ENCODE peak calls at places on chromosomes 5 and 9, in six cellular contexts. One of them, this sample, is unnamed. For H3K9me2, the result is how much of the 10 kb centered on the place peaks cover.

GRCh38 chr5:40578501-40579451 is 100.9 kb upstream of the PTGER4 start:
- DNase-seq in GM23248: peak
- DNase-seq in MM.1S: peak
- DNase-seq in SK-N-SH: no peak
- DNase-seq in HCT116: no peak
- DNase-seq in PC-3: peak
- DNase-seq in this sample: no peak

GRCh38 chr5:156386976-156387375 is 60.0 kb downstream of the SGCD start:
- DNase-seq in GM23248: no peak
- DNase-seq in MM.1S: no peak
- DNase-seq in SK-N-SH: no peak
- DNase-seq in HCT116: no peak
- DNase-seq in PC-3: no peak
- DNase-seq in this sample: no peak

GRCh38 chr5:148626986-148627385 is 27.3 kb downstream of the HTR4 start:
- DNase-seq in GM23248: no peak
- DNase-seq in MM.1S: no peak
- DNase-seq in SK-N-SH: no peak
- DNase-seq in HCT116: no peak
- DNase-seq in PC-3: no peak
- DNase-seq in this sample: no peak

GRCh38 chr9:99147177-99147576 is 42.3 kb downstream of the TGFBR1 start:
- DNase-seq in GM23248: no peak
- DNase-seq in MM.1S: no peak
- DNase-seq in SK-N-SH: no peak
- DNase-seq in HCT116: no peak
- DNase-seq in PC-3: no peak
- DNase-seq in this sample: no peak

GRCh38 chr5:151903243-151903653 is 21.4 kb downstream of the GLRA1 start:
- DNase-seq in GM23248: no peak
- DNase-seq in MM.1S: no peak
- DNase-seq in SK-N-SH: no peak
- DNase-seq in HCT116: no peak
- DNase-seq in PC-3: no peak
- DNase-seq in this sample: no peak

GRCh38 chr5:136467632-136468031 is 102.3 kb upstream of the TRPC7 start:
- DNase-seq in GM23248: no peak
- DNase-seq in MM.1S: no peak
- DNase-seq in SK-N-SH: no peak
- DNase-seq in HCT116: no peak
- DNase-seq in PC-3: no peak
- DNase-seq in this sample: no peak

GRCh38 chr5:66646570-66646969 is 50.4 kb downstream of the MAST4 start:
- DNase-seq in GM23248: peak
- DNase-seq in MM.1S: no peak
- DNase-seq in SK-N-SH: peak
- DNase-seq in HCT116: no peak
- DNase-seq in PC-3: no peak
- DNase-seq in this sample: no peak

GRCh38 chr9:32500768-32501167 is 25.2 kb downstream of the RIGI start:
- DNase-seq in GM23248: peak
- DNase-seq in MM.1S: no peak
- DNase-seq in SK-N-SH: no peak
- DNase-seq in HCT116: no peak
- DNase-seq in PC-3: peak
- DNase-seq in this sample: no peak

GRCh38 chr5:103060414-103060954 is 59.5 kb downstream of the GIN1 start:
- DNase-seq in GM23248: no peak
- DNase-seq in MM.1S: no peak
- DNase-seq in SK-N-SH: no peak
- DNase-seq in HCT116: no peak
- DNase-seq in PC-3: peak
- DNase-seq in this sample: no peak

GRCh38 chr5:31889131-31889561 is 250.2 kb downstream of the PDZD2 start:
- DNase-seq in GM23248: no peak
- DNase-seq in MM.1S: no peak
- DNase-seq in SK-N-SH: no peak
- DNase-seq in HCT116: no peak
- DNase-seq in PC-3: no peak
- DNase-seq in this sample: no peak

GRCh38 chr5:179509239-179509638 is 41.1 kb upstream of the RUFY1 start:
- DNase-seq in GM23248: no peak
- DNase-seq in MM.1S: no peak
- DNase-seq in SK-N-SH: no peak
- DNase-seq in HCT116: no peak
- DNase-seq in PC-3: no peak
- DNase-seq in this sample: peak

GRCh38 chr5:148858106-148858505 is 31.7 kb downstream of the ADRB2 start:
- DNase-seq in GM23248: peak
- DNase-seq in MM.1S: no peak
- DNase-seq in SK-N-SH: no peak
- DNase-seq in HCT116: no peak
- DNase-seq in PC-3: no peak
- DNase-seq in this sample: no peak

GRCh38 chr5:67032921-67033664 is 163.5 kb downstream of the CD180 start:
- DNase-seq in GM23248: peak
- DNase-seq in MM.1S: no peak
- DNase-seq in SK-N-SH: no peak
- DNase-seq in HCT116: no peak
- DNase-seq in PC-3: no peak
- DNase-seq in this sample: peak

GRCh38 chr9:92100237-92100911 is 14.8 kb downstream of the SPTLC1 start:
- DNase-seq in GM23248: peak
- DNase-seq in MM.1S: no peak
- DNase-seq in SK-N-SH: no peak
- DNase-seq in HCT116: peak
- DNase-seq in PC-3: peak
- DNase-seq in this sample: no peak

GRCh38 chr5:73853091-73853490 is 227.1 kb downstream of the ARHGEF28 start:
- DNase-seq in GM23248: peak
- DNase-seq in MM.1S: peak
- DNase-seq in SK-N-SH: no peak
- DNase-seq in HCT116: no peak
- DNase-seq in PC-3: peak
- DNase-seq in this sample: no peak

GRCh38 chr9:123445981-123446610 is 90.1 kb downstream of the CRB2 start:
- DNase-seq in GM23248: peak
- DNase-seq in MM.1S: no peak
- DNase-seq in SK-N-SH: no peak
- DNase-seq in HCT116: peak
- DNase-seq in PC-3: no peak
- DNase-seq in this sample: no peak

GRCh38 chr9:92664394-92665152 is 5.4 kb downstream of the IPPK start:
- DNase-seq in GM23248: peak
- DNase-seq in MM.1S: no peak
- DNase-seq in SK-N-SH: no peak
- DNase-seq in HCT116: no peak
- DNase-seq in PC-3: no peak
- DNase-seq in this sample: no peak

GRCh38 chr9:99778308-99778707 is 43.4 kb upstream of the NR4A3 start:
- DNase-seq in GM23248: peak
- DNase-seq in MM.1S: no peak
- DNase-seq in SK-N-SH: no peak
- DNase-seq in HCT116: peak
- DNase-seq in PC-3: peak
- DNase-seq in this sample: no peak

GRCh38 chr5:130795037-130795436 is 370.0 kb downstream of the HINT1 start:
- DNase-seq in GM23248: no peak
- DNase-seq in MM.1S: no peak
- DNase-seq in SK-N-SH: no peak
- DNase-seq in HCT116: no peak
- DNase-seq in PC-3: peak
- DNase-seq in this sample: no peak

GRCh38 chr5:101425345-101425744 is 522.3 kb upstream of the ST8SIA4 start:
- DNase-seq in GM23248: peak
- DNase-seq in MM.1S: no peak
- DNase-seq in SK-N-SH: no peak
- DNase-seq in HCT116: no peak
- DNase-seq in PC-3: no peak
- DNase-seq in this sample: no peak

GRCh38 chr5:144194148-144194547 is 23.5 kb downstream of the KCTD16 start:
- DNase-seq in GM23248: no peak
- DNase-seq in MM.1S: no peak
- DNase-seq in SK-N-SH: no peak
- DNase-seq in HCT116: no peak
- DNase-seq in PC-3: no peak
- DNase-seq in this sample: no peak

GRCh38 chr5:144187699-144188294 is 17.1 kb downstream of the KCTD16 start:
- DNase-seq in GM23248: peak
- DNase-seq in MM.1S: peak
- DNase-seq in SK-N-SH: peak
- DNase-seq in HCT116: no peak
- DNase-seq in PC-3: peak
- DNase-seq in this sample: peak

GRCh38 chr5:144191998-144192397 is 21.3 kb downstream of the KCTD16 start:
- DNase-seq in GM23248: peak
- DNase-seq in MM.1S: peak
- DNase-seq in SK-N-SH: no peak
- DNase-seq in HCT116: peak
- DNase-seq in PC-3: peak
- DNase-seq in this sample: peak

GRCh38 chr5:144189800-144190429 is 19.2 kb downstream of the KCTD16 start:
- DNase-seq in GM23248: peak
- DNase-seq in MM.1S: peak
- DNase-seq in SK-N-SH: peak
- DNase-seq in HCT116: no peak
- DNase-seq in PC-3: peak
- DNase-seq in this sample: no peak

DNA sequence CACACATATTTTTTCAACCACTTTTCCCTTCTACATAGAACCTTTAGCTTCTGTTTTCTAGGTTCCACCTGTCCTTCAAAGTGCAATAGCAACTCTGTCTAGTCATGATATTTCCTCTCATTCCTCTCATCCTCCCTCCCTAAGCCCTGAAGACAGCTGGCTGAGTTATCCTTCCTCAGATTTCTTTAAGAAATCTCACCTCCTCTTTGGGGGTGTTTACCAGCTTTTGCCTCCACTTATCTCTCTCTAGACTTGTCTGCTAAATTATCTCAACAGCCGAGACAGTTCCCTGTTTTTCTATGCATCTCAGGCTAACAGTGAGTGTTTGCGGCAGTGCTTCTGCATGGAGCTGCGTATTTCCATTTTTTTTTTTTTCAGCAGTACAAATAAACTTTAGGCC is 20.8 kb downstream of the KCTD16 start:
- DNase-seq in GM23248: no peak
- DNase-seq in MM.1S: no peak
- DNase-seq in SK-N-SH: no peak
- DNase-seq in HCT116: no peak
- DNase-seq in PC-3: no peak
- DNase-seq in this sample: peak
- H2AFZ ChIP-seq in GM23248: peak
- H2AFZ ChIP-seq in MM.1S: peak
- H2AFZ ChIP-seq in SK-N-SH: no peak
- H2AFZ ChIP-seq in HCT116: no peak
- H2AFZ ChIP-seq in PC-3: no peak
- H2AFZ ChIP-seq in this sample: peak

DNA sequence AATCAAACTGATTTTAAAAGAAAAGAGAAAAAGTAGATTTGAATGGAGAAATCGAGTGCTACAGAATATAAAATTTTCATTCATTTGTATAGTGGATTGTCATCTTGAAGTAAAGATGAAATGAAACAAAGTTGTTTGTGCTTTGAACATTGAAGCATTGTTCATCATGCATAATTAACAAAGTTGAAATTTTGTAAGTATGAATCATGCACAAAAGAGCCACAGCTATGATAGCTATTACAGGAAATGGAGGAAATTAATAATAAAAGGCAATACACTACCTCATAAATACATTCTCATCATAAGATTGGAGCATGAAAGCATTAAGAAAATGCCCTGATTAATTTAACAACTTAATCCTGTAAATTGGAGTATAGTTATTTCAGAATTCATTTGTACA is 153.4 kb upstream of the TLX3 start:
- DNase-seq in GM23248: peak
- DNase-seq in MM.1S: no peak
- DNase-seq in SK-N-SH: no peak
- DNase-seq in HCT116: no peak
- DNase-seq in PC-3: peak
- DNase-seq in this sample: no peak
- H3K9ac ChIP-seq in GM23248: no peak
- H3K9ac ChIP-seq in MM.1S: no peak
- H3K9ac ChIP-seq in SK-N-SH: no peak
- H3K9ac ChIP-seq in HCT116: no peak
- H3K9ac ChIP-seq in PC-3: no peak
- H3K9ac ChIP-seq in this sample: no peak

DNA sequence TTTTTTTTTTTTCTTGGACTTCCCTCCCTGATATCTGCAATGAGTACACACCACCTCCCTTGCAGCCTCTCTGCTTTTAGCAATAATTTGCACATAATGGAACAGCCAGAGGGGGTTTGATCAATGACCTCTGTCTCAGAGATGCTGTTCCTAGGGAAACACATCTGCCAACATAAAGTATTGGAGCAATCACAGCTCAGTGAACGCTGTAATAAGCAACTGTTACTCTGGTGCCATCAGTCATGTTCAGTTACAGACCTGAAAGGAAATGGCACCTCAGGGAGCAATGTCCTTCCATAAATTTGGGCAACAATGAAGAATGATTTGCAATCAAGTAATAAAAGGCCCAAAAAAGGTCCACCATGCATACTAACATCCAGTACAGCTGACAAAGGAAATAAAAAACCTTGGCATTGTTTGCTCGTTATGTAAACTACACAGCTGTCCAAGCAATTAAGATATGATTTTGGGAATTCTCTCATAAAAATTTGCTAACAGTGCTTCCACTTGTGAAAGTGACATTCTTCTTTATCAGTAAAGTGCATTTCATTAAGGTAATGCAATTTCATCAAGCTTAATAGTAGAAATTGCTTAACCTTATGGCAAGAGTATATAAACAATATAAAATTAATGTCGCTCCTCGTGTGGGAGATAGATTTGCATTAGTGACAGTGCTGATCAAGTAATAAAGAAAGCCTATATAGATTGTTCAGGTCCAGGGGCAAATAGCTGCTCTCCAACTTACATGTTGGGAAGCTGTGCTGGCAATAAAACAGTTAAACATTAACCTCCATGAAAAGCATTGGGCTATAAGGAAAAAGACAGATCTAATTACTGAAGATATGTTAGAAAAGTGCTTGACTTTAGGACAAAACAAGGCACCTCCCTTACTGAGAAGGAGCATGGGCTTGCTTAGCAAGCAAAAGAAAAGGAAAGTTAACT is 167.7 kb downstream of the RASEF start:
- DNase-seq in GM23248: no peak
- DNase-seq in MM.1S: no peak
- DNase-seq in SK-N-SH: peak
- DNase-seq in HCT116: no peak
- DNase-seq in PC-3: no peak
- DNase-seq in this sample: no peak
- H3K9me2 ChIP-seq in GM23248: under half
- H3K9me2 ChIP-seq in MM.1S: under half
- H3K9me2 ChIP-seq in SK-N-SH: under half
- H3K9me2 ChIP-seq in HCT116: under half
- H3K9me2 ChIP-seq in PC-3: under half
- H3K9me2 ChIP-seq in this sample: under half

DNA sequence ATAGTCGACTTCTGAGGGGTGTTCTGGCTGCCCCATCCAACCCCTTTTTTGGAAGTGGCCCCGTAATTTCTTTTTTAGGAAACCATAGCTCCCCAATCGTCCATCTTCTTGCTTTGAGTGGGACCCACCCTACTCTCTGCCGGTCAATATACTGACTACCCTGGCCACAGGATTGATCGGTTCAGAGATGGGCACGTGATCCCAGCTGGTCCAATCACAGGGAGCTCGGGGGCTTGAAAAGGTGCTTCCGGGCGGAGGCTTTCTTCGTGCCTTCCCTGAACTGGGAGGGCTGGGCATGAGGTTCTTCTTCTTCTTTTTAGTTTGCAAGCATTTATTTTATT is 78.7 kb upstream of the SH3PXD2B start:
- DNase-seq in GM23248: no peak
- DNase-seq in MM.1S: no peak
- DNase-seq in SK-N-SH: no peak
- DNase-seq in HCT116: no peak
- DNase-seq in PC-3: no peak
- DNase-seq in this sample: no peak
- H2AFZ ChIP-seq in GM23248: no peak
- H2AFZ ChIP-seq in MM.1S: no peak
- H2AFZ ChIP-seq in SK-N-SH: no peak
- H2AFZ ChIP-seq in HCT116: no peak
- H2AFZ ChIP-seq in PC-3: peak
- H2AFZ ChIP-seq in this sample: no peak